ENCODE peak calls at places on chromosomes 4 and X, in five cellular contexts. C, R, S, H and M are unnamed samples.
A peak's percentile ranks its signal among the peaks of the same experiment; 100 is the strongest.

GRCh38 chr4:101018836-101019235 is 328.5 kb downstream of the PPP3CA start:
- DNase-seq in R (peak; percentile 90), S (no peak), H (no peak), C (no peak), M (no peak)

GRCh38 chrX:32804034-32804433 is 407.3 kb downstream of the DMD start:
- DNase-seq in C (no peak), H (no peak), S (no peak), R (no peak), M (no peak)

GRCh38 chr4:159455675-159456235 is 352.9 kb downstream of the RAPGEF2 start:
- DNase-seq in H (peak; percentile 55), R (no peak), S (peak; percentile 49), C (peak; percentile 72), M (peak; percentile 68)

GRCh38 chr4:59412739-59413138 is 1787.4 kb upstream of the ADGRL3 start:
- DNase-seq in C (no peak), H (no peak), S (no peak), R (no peak), M (no peak)

GRCh38 chr4:54227261-54228063 is 1.6 kb upstream of the PDGFRA start:
- DNase-seq in H (peak; percentile 80), C (no peak), S (no peak), R (no peak), M (peak; percentile 77)

GRCh38 chrX:134246282-134246681 is 9.3 kb downstream of the CCDC160 start:
- DNase-seq in S (no peak), R (no peak), C (peak; percentile 11), H (no peak), M (no peak)

GRCh38 chrX:154317391-154318000 is 21.9 kb downstream of the TKTL1 start:
- DNase-seq in H (peak; percentile 8), S (no peak), C (peak; percentile 19), R (no peak), M (peak; percentile 51)

GRCh38 chr4:25767877-25768475 is 94.8 kb downstream of the SEL1L3 start:
- DNase-seq in C (peak; percentile 48), S (peak; percentile 62), R (no peak), H (peak; percentile 79), M (peak; percentile 73)

GRCh38 chr4:106258145-106259045 is 57.6 kb downstream of the TBCK start:
- DNase-seq in R (no peak), C (no peak), S (peak; percentile 95), H (peak; percentile 7), M (no peak)

GRCh38 chrX:10729000-10729399 is 108.6 kb upstream of the MID1 start:
- DNase-seq in H (no peak), C (no peak), S (no peak), R (no peak), M (no peak)

GRCh38 chr4:86993909-86994672 is 59.3 kb downstream of the AFF1 start:
- DNase-seq in C (no peak), H (no peak), R (no peak), S (peak; percentile 74), M (no peak)

GRCh38 chr4:85147481-85148076 is 181.1 kb upstream of the WDFY3 start:
- DNase-seq in R (peak; percentile 11), C (peak; percentile 29), S (peak; percentile 50), H (peak; percentile 54), M (peak; percentile 52)

GRCh38 chr4:89298160-89298559 is 9.4 kb downstream of the GPRIN3 start:
- DNase-seq in H (no peak), R (no peak), C (no peak), S (no peak), M (no peak)

GRCh38 chr4:140257461-140258305 is 103.7 kb upstream of the MAML3 start:
- DNase-seq in C (no peak), R (no peak), S (no peak), H (peak; percentile 72), M (no peak)

GRCh38 chr4:157739237-157739636 is 433.6 kb downstream of the GASK1B start:
- DNase-seq in H (no peak), S (no peak), C (no peak), R (no peak), M (no peak)

GRCh38 chr4:48109413-48110263 is 24.4 kb downstream of the TXK start:
- DNase-seq in H (peak; percentile 40), C (peak; percentile 48), R (no peak), S (peak; percentile 62), M (peak; percentile 44)

GRCh38 chr4:22482250-22483127 is 33.4 kb downstream of the ADGRA3 start:
- DNase-seq in H (no peak), C (no peak), S (no peak), R (no peak), M (no peak)

GRCh38 chr4:156374069-156374468 is 420.4 kb upstream of the CTSO start:
- DNase-seq in C (no peak), R (no peak), S (no peak), H (no peak), M (no peak)

GRCh38 chr4:185335579-185335978 is 60.1 kb downstream of the LRP2BP start:
- DNase-seq in R (no peak), C (no peak), S (no peak), H (no peak), M (no peak)
- TF ChIP-seq USF2 in R (no peak), C (no peak), S (no peak), H (no peak), M (no peak)

GRCh38 chrX:148269513-148269912 is 230.9 kb upstream of the AFF2 start:
- DNase-seq in S (no peak), R (no peak), H (no peak), C (no peak), M (no peak)
- TF ChIP-seq MXI1 in S (no peak), R (no peak), H (no peak), C (no peak), M (no peak)

DNA sequence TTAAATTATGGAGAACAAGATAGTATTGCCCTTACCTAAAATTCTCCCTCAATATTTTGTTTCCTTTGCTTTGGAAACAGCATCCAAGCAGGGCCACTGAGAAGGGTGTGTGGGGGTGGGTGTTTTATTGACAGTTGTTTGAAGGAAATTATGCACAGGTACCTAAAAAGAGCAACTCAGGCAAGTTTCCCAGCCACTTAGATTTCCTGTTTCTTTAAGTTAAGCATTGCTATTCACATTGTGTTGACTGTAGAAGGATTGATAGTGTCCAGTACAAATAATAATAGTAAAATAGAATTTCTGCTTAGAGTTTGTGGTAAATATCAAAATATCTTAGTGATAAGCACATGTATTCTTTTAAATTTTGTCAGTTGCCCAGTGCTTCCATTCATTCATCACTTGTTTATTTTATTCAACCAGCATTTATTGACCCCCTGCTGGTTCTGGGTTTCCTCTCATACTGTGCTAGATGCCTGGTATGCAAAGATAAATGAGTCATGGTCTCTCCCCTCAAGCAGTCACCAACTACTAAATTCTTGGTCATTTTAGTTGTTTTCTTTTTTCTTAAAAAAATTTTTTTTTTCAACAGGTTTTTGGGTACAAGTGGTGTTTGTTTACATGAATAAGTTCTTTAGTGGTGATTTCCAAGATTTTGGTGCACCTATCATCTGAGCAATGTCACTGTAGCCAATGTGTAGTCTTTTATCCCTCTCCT is 50.0 kb downstream of the GALNT7 start:
- DNase-seq in R (no peak), S (no peak), C (peak; percentile 78), H (peak; percentile 73), M (no peak)
- TF ChIP-seq RFX5 in R (no peak), S (no peak), C (no peak), H (no peak), M (no peak)

DNA sequence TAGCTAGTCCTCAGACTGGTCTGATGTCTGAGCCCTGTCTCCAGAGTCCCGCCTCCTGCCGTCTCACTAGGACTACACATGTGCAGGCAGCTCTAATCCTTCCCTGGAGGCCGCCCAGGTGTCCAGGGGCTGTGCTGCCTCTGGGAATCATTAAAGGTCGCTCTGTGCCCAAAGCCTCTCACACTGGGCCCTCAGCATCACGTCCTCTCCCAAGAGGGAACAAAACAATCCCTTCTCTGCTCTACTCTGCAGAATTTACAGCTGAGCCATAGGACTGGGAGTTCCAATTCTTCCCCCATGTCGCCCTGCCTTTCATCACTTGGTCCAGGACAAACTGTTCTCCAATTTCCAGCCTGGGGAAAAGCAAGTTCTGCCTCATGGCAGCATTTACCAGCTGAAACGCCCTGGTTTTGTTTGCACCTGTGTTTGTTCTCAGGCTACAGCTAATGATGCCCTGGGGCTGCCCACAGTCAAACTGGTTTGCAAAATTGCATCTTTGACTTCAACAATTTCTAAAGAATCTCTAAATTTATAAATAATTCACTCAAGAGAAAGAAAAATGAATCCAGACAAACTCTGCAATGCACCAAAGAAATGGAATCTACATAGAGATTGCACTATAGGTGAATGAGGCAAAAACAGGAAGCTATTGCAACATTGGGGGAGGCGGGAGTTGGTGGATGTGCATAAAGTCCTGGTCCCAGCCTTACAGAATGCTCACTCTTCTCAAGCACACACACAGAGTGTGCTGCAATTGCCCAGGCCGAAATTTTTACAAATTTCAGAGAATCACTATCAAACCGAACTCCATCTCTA is 7.2 kb upstream of the MRFAP1 start:
- DNase-seq in S (peak; percentile 82), H (peak; percentile 49), C (peak; percentile 43), R (no peak), M (no peak)
- TF ChIP-seq USF2 in S (no peak), H (no peak), C (no peak), R (no peak), M (no peak)

DNA sequence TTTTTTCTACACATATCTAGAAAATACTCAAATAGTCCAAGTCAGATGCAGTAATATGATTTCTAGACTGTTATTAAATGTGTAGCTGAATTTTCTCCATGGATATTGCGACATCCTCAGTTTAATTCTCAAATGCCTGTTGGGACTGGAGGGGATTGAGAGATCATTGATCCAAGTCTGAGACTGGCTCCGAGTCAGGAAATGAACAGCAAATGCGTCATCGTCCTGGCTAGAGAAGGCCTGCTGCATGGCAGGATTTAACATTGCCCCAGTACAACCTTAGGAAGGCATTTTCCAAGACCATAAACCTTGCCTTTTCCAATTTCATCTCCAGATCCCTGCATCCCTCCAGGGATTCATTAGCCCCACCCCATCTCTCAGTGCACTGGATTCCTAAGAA is 56.6 kb upstream of the SLC6A14 start:
- DNase-seq in C (no peak), H (peak; percentile 6), S (no peak), R (no peak), M (no peak)
- TF ChIP-seq MXI1 in C (no peak), H (no peak), S (no peak), R (no peak), M (no peak)

GRCh38 chrX:56932653-56933339 is 62.5 kb downstream of the SPIN3 start:
- DNase-seq in R (no peak), H (no peak), S (peak; percentile 13), C (no peak), M (no peak)
- TF ChIP-seq RFX5 in R (no peak), H (no peak), S (no peak), C (no peak), M (no peak)

DNA sequence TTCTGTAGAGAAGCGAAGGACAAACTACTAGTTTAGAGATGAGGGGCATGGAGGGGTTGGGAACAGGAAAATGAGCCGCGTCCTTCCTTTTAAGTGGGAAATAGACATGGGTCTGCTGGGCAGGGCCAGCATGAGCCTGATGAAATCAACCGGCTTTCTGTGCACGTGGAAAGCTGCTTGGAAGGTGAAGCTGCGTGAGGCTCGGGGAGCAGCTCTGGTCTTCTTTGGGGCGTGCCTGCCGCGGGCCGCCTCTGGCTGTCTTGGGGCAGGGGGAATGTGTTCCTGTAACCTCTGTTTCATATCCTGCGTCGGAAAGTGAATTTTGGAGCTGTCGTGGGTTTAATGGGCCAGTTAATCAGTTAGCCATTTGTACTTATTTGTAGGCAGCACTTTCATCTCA is 70.7 kb upstream of the HGFAC start:
- DNase-seq in C (no peak), H (no peak), R (no peak), S (no peak), M (peak; percentile 31)
- TF ChIP-seq USF2 in C (no peak), H (no peak), R (no peak), S (no peak), M (no peak)